ENCODE peak calls at places on chromosomes 4 and X, in five cellular contexts. D, P, Y, K and R are unnamed samples.

GRCh38 chr4:94305468-94306225 is 37.0 kb downstream of the HPGDS start:
- DNase-seq in D (no peak), P (peak; percentile 16), Y (no peak), K (no peak), R (no peak)

GRCh38 chr4:186780291-186781031 is 56.8 kb upstream of the FAT1 start:
- DNase-seq in D (no peak), P (no peak), Y (no peak), K (no peak), R (no peak)

GRCh38 chr4:113468165-113469022 is 293.1 kb downstream of the CAMK2D start:
- DNase-seq in D (peak; percentile 99), P (peak; percentile 100), Y (peak; percentile 52), K (peak; percentile 100), R (peak; percentile 99)

GRCh38 chr4:112448211-112448745 is 67.7 kb downstream of the NEUROG2 start:
- DNase-seq in D (peak; percentile 55), P (no peak), Y (no peak), K (peak; percentile 36), R (no peak)

GRCh38 chr4:176538217-176538925 is 218.6 kb downstream of the SPCS3 start:
- DNase-seq in D (peak; percentile 89), P (peak; percentile 95), Y (no peak), K (peak; percentile 93), R (peak; percentile 85)

GRCh38 chrX:114611018-114611619 is 27.2 kb downstream of the HTR2C start:
- DNase-seq in D (peak; percentile 13), P (peak; percentile 19), Y (no peak), K (peak; percentile 69), R (peak; percentile 18)

GRCh38 chrX:125436855-125437254 is 117.2 kb downstream of the TEX13C start:
- DNase-seq in D (no peak), P (no peak), Y (no peak), K (no peak), R (no peak)

GRCh38 chr4:128061566-128062536 is 739 bp downstream of the LARP1B start:
- DNase-seq in D (peak; percentile 50), P (peak; percentile 53), Y (peak; percentile 56), K (peak; percentile 15), R (no peak)

GRCh38 chr4:24973471-24974251 is 57.1 kb downstream of the LGI2 start:
- DNase-seq in D (peak; percentile 59), P (no peak), Y (peak; percentile 58), K (peak; percentile 78), R (peak; percentile 27)

GRCh38 chr4:158442736-158443135 is 78.9 kb upstream of the RXFP1 start:
- DNase-seq in D (no peak), P (no peak), Y (no peak), K (no peak), R (no peak)

GRCh38 chr4:2334826-2335728 is 73.2 kb upstream of the MXD4 start:
- DNase-seq in D (no peak), P (no peak), Y (no peak), K (no peak), R (no peak)

GRCh38 chr4:153790962-153791551 is 2.2 kb upstream of the SFRP2 start:
- DNase-seq in D (peak; percentile 20), P (peak; percentile 16), Y (no peak), K (no peak), R (no peak)

GRCh38 chr4:54661156-54661555 is 3.4 kb downstream of the KIT start:
- DNase-seq in D (peak; percentile 93), P (peak; percentile 31), Y (no peak), K (no peak), R (no peak)

GRCh38 chr4:186723207-186724047 is at the start of gene FAT1:
- DNase-seq in D (peak; percentile 78), P (peak; percentile 86), Y (peak; percentile 68), K (peak; percentile 80), R (peak; percentile 45)

GRCh38 chr4:20428410-20429160 is 176.9 kb downstream of the SLIT2 start:
- DNase-seq in D (peak; percentile 22), P (no peak), Y (no peak), K (peak; percentile 69), R (no peak)

GRCh38 chr4:96354036-96354712 is 514.3 kb downstream of the PDHA2 start:
- DNase-seq in D (no peak), P (peak; percentile 11), Y (no peak), K (no peak), R (peak; percentile 19)

GRCh38 chrX:1481636-1482529 is 29.2 kb upstream of the ASMTL start:
- DNase-seq in D (peak; percentile 85), P (peak; percentile 63), Y (no peak), K (peak; percentile 84), R (peak; percentile 6)